ENCODE peak calls at places on chromosomes 12 and 14, in four cellular contexts. One of them, this sample, is unnamed.

GRCh38 chr14:40417777-40418401 is 985.7 kb upstream of the FBXO33 start:
- DNase-seq in islet precursor cell: peak; percentile 77
- DNase-seq in stimulated activated CD4-positive, alpha-beta T cell treated with anti-CD3 and anti-CD28 coated beads, TNF-alpha, amount 100 ng/mL, for 24 hours: no peak
- DNase-seq in retinal pigment epithelial cell: no peak
- DNase-seq in this sample: peak; percentile 34

GRCh38 chr12:57726151-57726883 is 12.2 kb downstream of the AGAP2 start:
- DNase-seq in islet precursor cell: peak; percentile 87
- DNase-seq in stimulated activated CD4-positive, alpha-beta T cell treated with anti-CD3 and anti-CD28 coated beads, TNF-alpha, amount 100 ng/mL, for 24 hours: no peak
- DNase-seq in retinal pigment epithelial cell: no peak
- DNase-seq in this sample: peak; percentile 97

GRCh38 chr12:129195081-129195480 is 341.8 kb downstream of the GLT1D1 start:
- DNase-seq in retinal pigment epithelial cell: no peak
- DNase-seq in stimulated activated CD4-positive, alpha-beta T cell treated with anti-CD3 and anti-CD28 coated beads, TNF-alpha, amount 100 ng/mL, for 24 hours: no peak
- DNase-seq in islet precursor cell: no peak
- DNase-seq in this sample: peak; percentile 48

GRCh38 chr12:49872781-49873181 is 29.9 kb upstream of the BCDIN3D start:
- DNase-seq in stimulated activated CD4-positive, alpha-beta T cell treated with anti-CD3 and anti-CD28 coated beads, TNF-alpha, amount 100 ng/mL, for 24 hours: no peak
- DNase-seq in retinal pigment epithelial cell: no peak
- DNase-seq in islet precursor cell: peak; percentile 44
- DNase-seq in this sample: no peak

GRCh38 chr12:52942914-52943207 is 6.1 kb upstream of the KRT18 start:
- DNase-seq in stimulated activated CD4-positive, alpha-beta T cell treated with anti-CD3 and anti-CD28 coated beads, TNF-alpha, amount 100 ng/mL, for 24 hours: no peak
- DNase-seq in islet precursor cell: no peak
- DNase-seq in retinal pigment epithelial cell: no peak
- DNase-seq in this sample: peak; percentile 1

GRCh38 chr12:108307006-108307405 is 32.1 kb downstream of the CMKLR1 start:
- DNase-seq in islet precursor cell: no peak
- DNase-seq in stimulated activated CD4-positive, alpha-beta T cell treated with anti-CD3 and anti-CD28 coated beads, TNF-alpha, amount 100 ng/mL, for 24 hours: no peak
- DNase-seq in retinal pigment epithelial cell: no peak
- DNase-seq in this sample: no peak

GRCh38 chr14:55329999-55330710 is 58.9 kb downstream of the FBXO34 start:
- DNase-seq in stimulated activated CD4-positive, alpha-beta T cell treated with anti-CD3 and anti-CD28 coated beads, TNF-alpha, amount 100 ng/mL, for 24 hours: peak; percentile 47
- DNase-seq in retinal pigment epithelial cell: no peak
- DNase-seq in islet precursor cell: no peak
- DNase-seq in this sample: no peak

GRCh38 chr12:31600252-31600651 is 9.3 kb upstream of the DENND5B start:
- DNase-seq in stimulated activated CD4-positive, alpha-beta T cell treated with anti-CD3 and anti-CD28 coated beads, TNF-alpha, amount 100 ng/mL, for 24 hours: no peak
- DNase-seq in islet precursor cell: no peak
- DNase-seq in retinal pigment epithelial cell: no peak
- DNase-seq in this sample: peak; percentile 68

GRCh38 chr12:13347241-13348043 is 150.9 kb downstream of the EMP1 start:
- DNase-seq in stimulated activated CD4-positive, alpha-beta T cell treated with anti-CD3 and anti-CD28 coated beads, TNF-alpha, amount 100 ng/mL, for 24 hours: peak; percentile 69
- DNase-seq in islet precursor cell: peak; percentile 85
- DNase-seq in retinal pigment epithelial cell: no peak
- DNase-seq in this sample: no peak

GRCh38 chr14:106442857-106443256 is 916.5 kb downstream of the TMEM121 start:
- DNase-seq in islet precursor cell: no peak
- DNase-seq in retinal pigment epithelial cell: no peak
- DNase-seq in stimulated activated CD4-positive, alpha-beta T cell treated with anti-CD3 and anti-CD28 coated beads, TNF-alpha, amount 100 ng/mL, for 24 hours: peak; percentile 43
- DNase-seq in this sample: no peak

GRCh38 chr12:124496584-124496983 is 70.8 kb downstream of the NCOR2 start:
- DNase-seq in islet precursor cell: no peak
- DNase-seq in retinal pigment epithelial cell: no peak
- DNase-seq in stimulated activated CD4-positive, alpha-beta T cell treated with anti-CD3 and anti-CD28 coated beads, TNF-alpha, amount 100 ng/mL, for 24 hours: no peak
- DNase-seq in this sample: peak; percentile 89

GRCh38 chr12:22286569-22286968 is 47.9 kb downstream of the ST8SIA1 start:
- DNase-seq in retinal pigment epithelial cell: no peak
- DNase-seq in stimulated activated CD4-positive, alpha-beta T cell treated with anti-CD3 and anti-CD28 coated beads, TNF-alpha, amount 100 ng/mL, for 24 hours: no peak
- DNase-seq in islet precursor cell: no peak
- DNase-seq in this sample: no peak

GRCh38 chr14:74286736-74287135 is 16.0 kb downstream of the ABCD4 start:
- DNase-seq in islet precursor cell: no peak
- DNase-seq in retinal pigment epithelial cell: no peak
- DNase-seq in stimulated activated CD4-positive, alpha-beta T cell treated with anti-CD3 and anti-CD28 coated beads, TNF-alpha, amount 100 ng/mL, for 24 hours: no peak
- DNase-seq in this sample: no peak

GRCh38 chr12:65999564-66000280 is 130.8 kb downstream of the LLPH start:
- DNase-seq in stimulated activated CD4-positive, alpha-beta T cell treated with anti-CD3 and anti-CD28 coated beads, TNF-alpha, amount 100 ng/mL, for 24 hours: no peak
- DNase-seq in islet precursor cell: peak; percentile 88
- DNase-seq in retinal pigment epithelial cell: peak; percentile 17
- DNase-seq in this sample: no peak

GRCh38 chr12:132518354-132518992 is 28.5 kb downstream of the FBRSL1 start:
- DNase-seq in islet precursor cell: no peak
- DNase-seq in stimulated activated CD4-positive, alpha-beta T cell treated with anti-CD3 and anti-CD28 coated beads, TNF-alpha, amount 100 ng/mL, for 24 hours: no peak
- DNase-seq in retinal pigment epithelial cell: no peak
- DNase-seq in this sample: no peak

GRCh38 chr14:56892959-56893358 is 82.7 kb upstream of the OTX2 start:
- DNase-seq in islet precursor cell: no peak
- DNase-seq in retinal pigment epithelial cell: no peak
- DNase-seq in stimulated activated CD4-positive, alpha-beta T cell treated with anti-CD3 and anti-CD28 coated beads, TNF-alpha, amount 100 ng/mL, for 24 hours: no peak
- DNase-seq in this sample: no peak

GRCh38 chr14:55274760-55275159 is 3.5 kb downstream of the FBXO34 start:
- DNase-seq in islet precursor cell: no peak
- DNase-seq in stimulated activated CD4-positive, alpha-beta T cell treated with anti-CD3 and anti-CD28 coated beads, TNF-alpha, amount 100 ng/mL, for 24 hours: no peak
- DNase-seq in retinal pigment epithelial cell: no peak
- DNase-seq in this sample: no peak